ENCODE peak calls at places on chromosomes 12 and 14, in nine cellular contexts. B is Caki2, U is NCI-H524 treated with DMSO at 0.1 percent for 48 hours, G is NCI-H1694 treated with DMSO at 0.1 percent for 48 hours, F is AG10803, D is ELR, J is activated T-helper 1 cell treated with Interleukin-2 at 50 U/mL for 16 hours, C is COR-L47, O is lower lobe of right lung. W is an unnamed sample.

GRCh38 chr12:8914716-8915526 is 612 bp downstream of the PHC1 start:
- DNase-seq in U (peak; percentile 13), F (peak; percentile 17), G (peak; percentile 21), O (peak; percentile 64), C (peak; percentile 11), J (peak; percentile 47), D (peak; percentile 75), B (peak; percentile 75), W (peak; percentile 59)

GRCh38 chr12:32811686-32812392 is 56.1 kb upstream of the YARS2 start:
- DNase-seq in J (no peak), U (no peak), B (no peak), G (no peak), O (no peak), C (no peak), F (no peak), D (no peak), W (no peak)

GRCh38 chr14:100127853-100128455 is 31.5 kb downstream of the DEGS2 start:
- DNase-seq in B (no peak), G (no peak), U (no peak), O (no peak), J (no peak), D (no peak), F (no peak), C (no peak), W (no peak)

GRCh38 chr12:120639771-120640721 is at the start of gene CABP1:
- DNase-seq in B (no peak), G (no peak), U (no peak), F (no peak), O (no peak), J (peak; percentile 58), D (no peak), C (peak; percentile 36), W (no peak)

GRCh38 chr12:62291888-62292760 is 31.9 kb downstream of the USP15 start:
- DNase-seq in C (no peak), F (no peak), O (no peak), J (no peak), D (peak; percentile 62), U (no peak), G (no peak), B (peak; percentile 22), W (no peak)

GRCh38 chr12:47249719-47250506 is 170.2 kb upstream of the AMIGO2 start:
- DNase-seq in U (no peak), G (no peak), C (no peak), O (no peak), B (no peak), F (no peak), J (no peak), D (no peak), W (peak; percentile 82)

GRCh38 chr12:96872946-96873345 is 34.1 kb upstream of the NEDD1 start:
- DNase-seq in D (no peak), J (no peak), O (no peak), G (no peak), C (no peak), B (no peak), F (no peak), U (no peak), W (no peak)

GRCh38 chr12:98373982-98374381 is 141.4 kb upstream of the TMPO start:
- DNase-seq in C (no peak), O (no peak), U (no peak), B (no peak), F (no peak), J (no peak), D (peak; percentile 13), G (no peak), W (peak; percentile 18)

GRCh38 chr12:86683568-86683991 is 427.4 kb upstream of the MGAT4C start:
- DNase-seq in F (no peak), B (peak; percentile 43), G (no peak), O (no peak), C (no peak), U (no peak), D (peak; percentile 23), J (no peak), W (peak; percentile 50)

GRCh38 chr12:99920561-99920960 is 64.2 kb downstream of the ANKS1B start:
- DNase-seq in O (no peak), U (no peak), C (no peak), B (no peak), F (no peak), J (no peak), D (no peak), G (no peak), W (no peak)

W was measured in fibroblast of pulmonary artery.